ENCODE peak calls at places on chromosomes 1 and 21, in four cellular contexts. E is H1, X is mesendoderm, D is IMR-90. W is an unnamed sample.

GRCh38 chr21:44918107-44918470 is 2.6 kb downstream of the ITGB2 start:
- DNase-seq in E (no peak), X (no peak), D (no peak), W (no peak)

GRCh38 chr1:152786077-152786476 is at the start of gene LCE1E:
- DNase-seq in E (no peak), X (no peak), D (no peak), W (no peak)

GRCh38 chr1:156075158-156075557 is 7.1 kb downstream of the MEX3A start:
- DNase-seq in E (no peak), X (no peak), D (no peak), W (no peak)

GRCh38 chr21:25459993-25460392 is 147.3 kb downstream of the MRPL39 start:
- DNase-seq in E (no peak), X (no peak), D (no peak), W (no peak)

GRCh38 chr1:53893999-53894636 is at the start of gene DIO1:
- DNase-seq in E (no peak), X (no peak), D (no peak), W (no peak)

GRCh38 chr1:162023181-162023546 is 505 bp downstream of the OLFML2B start:
- DNase-seq in E (no peak), X (no peak), D (no peak), W (no peak)

GRCh38 chr1:115182012-115182715 is 92.9 kb upstream of the TSPAN2 start:
- DNase-seq in E (no peak), X (no peak), D (no peak), W (no peak)

GRCh38 chr1:30757196-30757949 is at the start of gene LAPTM5:
- DNase-seq in E (no peak), X (no peak), D (no peak), W (no peak)

GRCh38 chr1:153922076-153922837 is 515 bp downstream of the GATAD2B start:
- DNase-seq in E (peak; percentile 31), X (peak; percentile 94), D (no peak), W (no peak)

GRCh38 chr1:156592158-156592909 is 758 bp downstream of the NAXE start:
- DNase-seq in E (no peak), X (no peak), D (no peak), W (no peak)

GRCh38 chr21:35982717-35983116 is 77.6 kb downstream of the SETD4 start:
- DNase-seq in E (no peak), X (no peak), D (no peak), W (no peak)

GRCh38 chr1:164794310-164794709 is 235.3 kb downstream of the PBX1 start:
- DNase-seq in E (no peak), X (no peak), D (peak; percentile 94), W (no peak)

GRCh38 chr21:46391773-46392172 is 66.9 kb upstream of the DIP2A start:
- DNase-seq in E (no peak), X (no peak), D (no peak), W (no peak)

GRCh38 chr1:150259758-150260669 is 2.4 kb downstream of the CA14 start:
- DNase-seq in E (no peak), X (peak; percentile 94), D (no peak), W (peak; percentile 73)

GRCh38 chr1:227357229-227358078 is 39.2 kb upstream of the CDC42BPA start:
- DNase-seq in E (peak; percentile 51), X (peak; percentile 93), D (peak; percentile 85), W (no peak)

GRCh38 chr1:42815938-42816599 is 853 bp upstream of the ERMAP start:
- DNase-seq in E (no peak), X (peak; percentile 70), D (peak; percentile 6), W (peak; percentile 29)

GRCh38 chr1:22341791-22342605 is 109.7 kb upstream of the ZBTB40 start:
- DNase-seq in E (no peak), X (peak; percentile 45), D (peak; percentile 28), W (no peak)

GRCh38 chr1:180310095-180310494 is 80.0 kb downstream of the LHX4 start:
- DNase-seq in E (no peak), X (peak; percentile 8), D (peak; percentile 53), W (no peak)

GRCh38 chr1:117967900-117968299 is 38.4 kb downstream of the WDR3 start:
- DNase-seq in E (no peak), X (no peak), D (peak; percentile 15), W (no peak)

GRCh38 chr1:184775329-184775728 is 20.7 kb upstream of the EDEM3 start:
- DNase-seq in E (no peak), X (no peak), D (no peak), W (no peak)

GRCh38 chr1:94325379-94326302 is 88.3 kb upstream of the ARHGAP29 start:
- DNase-seq in E (no peak), X (no peak), D (peak; percentile 99), W (no peak)

GRCh38 chr1:81111818-81112217 is 688.9 kb upstream of the ADGRL2 start:
- DNase-seq in E (no peak), X (no peak), D (peak; percentile 75), W (no peak)

GRCh38 chr1:3836421-3836820 is 20.6 kb downstream of the CEP104 start:
- DNase-seq in E (no peak), X (no peak), D (no peak), W (no peak)

GRCh38 chr1:98289296-98289695 is 368.5 kb upstream of the DPYD start:
- DNase-seq in E (no peak), X (no peak), D (no peak), W (no peak)

GRCh38 chr1:170075186-170075585 is 691 bp upstream of the KIFAP3 start:
- DNase-seq in E (no peak), X (no peak), D (no peak), W (no peak)

GRCh38 chr1:56547473-56547872 is 31.9 kb downstream of the PLPP3 start:
- DNase-seq in E (no peak), X (no peak), D (no peak), W (no peak)

GRCh38 chr1:39635205-39635870 is 4.1 kb downstream of the HEYL start:
- DNase-seq in E (no peak), X (peak; percentile 32), D (no peak), W (no peak)

GRCh38 chr1:219703240-219703639 is 90.3 kb upstream of the ZC3H11B start:
- DNase-seq in E (no peak), X (no peak), D (no peak), W (no peak)

GRCh38 chr1:203364013-203364730 is 13.2 kb upstream of the FMOD start:
- DNase-seq in E (no peak), X (peak; percentile 95), D (no peak), W (no peak)

GRCh38 chr1:203364806-203365205 is 13.9 kb upstream of the FMOD start:
- DNase-seq in E (no peak), X (no peak), D (no peak), W (no peak)

GRCh38 chr1:203362561-203363055 is 11.7 kb upstream of the FMOD start:
- DNase-seq in E (no peak), X (no peak), D (no peak), W (no peak)

GRCh38 chr1:203360772-203361171 is 9.8 kb upstream of the FMOD start:
- DNase-seq in E (no peak), X (peak; percentile 84), D (no peak), W (no peak)

DNA sequence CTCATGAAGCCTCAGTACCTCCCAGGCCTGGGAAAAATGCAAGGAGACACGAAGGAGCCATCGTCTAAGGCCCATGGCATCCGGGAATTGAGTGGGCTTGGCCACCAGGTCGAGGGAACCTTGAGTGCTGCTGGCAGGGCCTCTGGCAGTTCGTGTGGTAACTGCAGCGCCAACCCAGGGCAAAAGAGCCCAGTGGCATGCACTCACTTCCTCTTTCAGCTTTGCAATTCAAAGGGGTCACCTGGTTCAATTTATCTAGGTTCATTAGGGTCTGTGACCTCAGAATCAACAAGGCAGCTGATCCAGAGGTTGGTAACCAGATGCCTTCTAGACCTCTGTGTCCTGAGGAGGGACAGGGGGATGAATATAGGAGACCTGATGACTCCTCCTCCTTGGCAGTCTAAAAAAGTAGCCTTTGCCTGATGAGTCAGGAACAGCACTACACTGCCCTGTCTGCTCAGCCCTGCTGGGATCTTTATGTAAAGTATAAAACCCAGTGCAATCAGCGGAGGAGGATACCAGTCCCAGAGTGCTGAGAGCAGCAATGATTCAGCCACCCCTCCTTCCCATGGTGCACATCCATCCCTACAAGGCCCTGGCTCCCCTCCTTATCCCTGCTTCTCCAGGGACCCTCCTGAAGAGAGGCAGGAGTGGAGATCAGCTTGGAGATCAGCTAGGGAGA is 11.1 kb upstream of the FMOD start:
- DNase-seq in E (no peak), X (no peak), D (peak; percentile 82), W (no peak)
- H4K8ac ChIP-seq in E (no peak overlapping the region), X (no peak overlapping the region), D (peak overlapping the region; percentile 15), W (no peak overlapping the region)

DNA sequence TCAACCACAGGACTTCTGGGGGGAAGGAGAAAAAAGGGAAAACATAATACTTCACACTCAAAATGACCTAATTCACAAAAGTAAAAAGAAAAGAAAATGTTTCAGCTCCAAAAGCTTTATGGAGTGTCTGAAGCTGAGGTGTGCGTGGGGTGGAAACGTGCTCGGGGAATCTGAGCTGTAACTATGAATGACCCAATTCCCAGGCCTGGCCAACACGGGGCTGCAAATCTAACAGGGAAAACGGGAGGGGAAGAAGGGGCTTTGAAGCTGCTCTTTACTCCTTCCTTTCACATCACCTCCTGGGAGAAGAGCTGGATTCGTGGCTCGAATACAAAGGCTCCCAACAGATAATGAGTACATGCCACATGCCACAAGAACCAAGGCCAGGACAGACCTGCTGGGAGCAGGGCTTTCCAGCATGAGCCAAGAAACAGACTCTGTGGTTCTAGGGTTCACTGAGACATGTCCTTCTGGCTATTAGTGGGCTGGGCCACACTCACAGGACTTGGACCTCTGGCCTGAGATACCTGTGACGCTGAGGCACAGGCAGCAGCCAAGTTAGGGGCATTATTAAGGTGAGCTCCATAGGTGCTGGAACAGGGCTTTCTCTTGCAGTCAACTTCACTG is 51.5 kb downstream of the SLC66A1 start:
- DNase-seq in E (no peak), X (peak; percentile 77), D (no peak), W (no peak)
- H3K79me1 ChIP-seq in E (peaks cover 9% of the 10 kb centered on the region), X (peaks cover 20% of the 10 kb centered on the region), D (peaks cover 90% of the 10 kb centered on the region), W (peaks cover 8% of the 10 kb centered on the region)

DNA sequence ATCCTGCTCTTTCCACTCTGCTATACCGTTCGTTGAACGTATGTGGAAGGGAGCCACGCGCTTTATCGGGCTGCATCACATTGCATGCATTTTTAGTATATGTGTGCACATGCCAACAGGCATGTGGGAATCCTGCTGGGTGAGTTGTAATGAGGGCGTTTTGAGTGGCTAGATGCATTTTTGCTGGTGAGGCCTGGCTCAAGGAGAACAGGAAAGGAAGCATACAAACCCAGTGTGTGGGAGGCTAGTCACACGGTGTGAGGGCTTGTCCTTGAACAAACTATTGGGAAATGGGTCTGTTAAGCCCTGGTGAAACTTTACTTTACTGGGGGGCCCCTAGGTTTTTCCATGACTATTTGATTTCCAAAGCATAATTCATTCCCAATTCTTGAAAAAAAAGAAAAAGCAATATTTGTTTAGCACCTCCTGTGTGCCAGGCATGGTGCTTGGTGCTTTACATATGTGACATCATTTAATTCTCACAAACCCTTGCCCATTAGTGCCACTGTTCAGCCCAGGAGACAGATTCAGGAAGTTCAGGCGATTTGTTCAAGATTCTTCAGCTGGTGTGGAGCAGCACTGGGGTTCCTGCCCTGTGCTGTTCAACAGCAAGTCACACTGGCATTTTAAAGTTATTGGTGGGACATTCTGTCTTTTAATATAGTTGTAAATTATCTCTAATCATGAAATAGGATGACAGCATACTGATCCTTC is 25.6 kb upstream of the JUN start:
- DNase-seq in E (no peak), X (no peak), D (peak; percentile 73), W (no peak)
- H4K8ac ChIP-seq in E (no peak overlapping the region), X (no peak overlapping the region), D (peak overlapping the region; percentile 54), W (no peak overlapping the region)

GRCh38 chr1:168266644-168267186 is 14.0 kb upstream of the TBX19 start:
- DNase-seq in E (no peak), X (no peak), D (no peak), W (no peak)
- H3K79me1 ChIP-seq in E (no peaks in the 10 kb centered on the region), X (no peaks in the 10 kb centered on the region), D (peaks cover 3% of the 10 kb centered on the region), W (no peaks in the 10 kb centered on the region)

W was measured in neuronal stem cell.